ENCODE peak calls at places on chromosomes 12 and 14, in five cellular contexts. One of them, this sample, is unnamed. For H3K4me1, the result is how much of the 10 kb centered on the place peaks cover.

GRCh38 chr14:31045501-31046080 is 19.4 kb upstream of the STRN3 start:
- DNase-seq in OCI-LY7: no peak
- DNase-seq in NT2/D1: no peak
- DNase-seq in mammary epithelial cell: no peak
- DNase-seq in pancreas: no peak
- DNase-seq in this sample: no peak

GRCh38 chr14:96167224-96168148 is 37.2 kb upstream of the BDKRB2 start:
- DNase-seq in OCI-LY7: no peak
- DNase-seq in NT2/D1: peak
- DNase-seq in mammary epithelial cell: peak
- DNase-seq in pancreas: no peak
- DNase-seq in this sample: peak

GRCh38 chr12:90546511-90546910 is 408.5 kb downstream of the CCER1 start:
- DNase-seq in OCI-LY7: no peak
- DNase-seq in NT2/D1: no peak
- DNase-seq in mammary epithelial cell: no peak
- DNase-seq in pancreas: no peak
- DNase-seq in this sample: no peak

GRCh38 chr12:128820723-128821432 is 2.9 kb downstream of the SLC15A4 start:
- DNase-seq in OCI-LY7: peak
- DNase-seq in NT2/D1: no peak
- DNase-seq in mammary epithelial cell: no peak
- DNase-seq in pancreas: no peak
- DNase-seq in this sample: no peak

GRCh38 chr14:91509083-91509877 is 830 bp downstream of the PPP4R3A start:
- DNase-seq in OCI-LY7: peak
- DNase-seq in NT2/D1: no peak
- DNase-seq in mammary epithelial cell: peak
- DNase-seq in pancreas: peak
- DNase-seq in this sample: no peak

GRCh38 chr12:4118017-4118510 is 155.5 kb upstream of the CCND2 start:
- DNase-seq in OCI-LY7: peak
- DNase-seq in NT2/D1: no peak
- DNase-seq in mammary epithelial cell: peak
- DNase-seq in pancreas: no peak
- DNase-seq in this sample: peak

GRCh38 chr12:101939856-101940265 is 62.5 kb downstream of the DRAM1 start:
- DNase-seq in OCI-LY7: peak
- DNase-seq in NT2/D1: peak
- DNase-seq in mammary epithelial cell: peak
- DNase-seq in pancreas: no peak
- DNase-seq in this sample: peak

GRCh38 chr14:88554458-88555286 is at the start of gene PTPN21:
- DNase-seq in OCI-LY7: no peak
- DNase-seq in NT2/D1: no peak
- DNase-seq in mammary epithelial cell: peak
- DNase-seq in pancreas: peak
- DNase-seq in this sample: peak

GRCh38 chr12:54870048-54870447 is 15.7 kb downstream of the MUCL1 start:
- DNase-seq in OCI-LY7: no peak
- DNase-seq in NT2/D1: no peak
- DNase-seq in mammary epithelial cell: no peak
- DNase-seq in pancreas: no peak
- DNase-seq in this sample: no peak

GRCh38 chr14:104523546-104523935 is 56.0 kb upstream of the C14orf180 start:
- DNase-seq in OCI-LY7: no peak
- DNase-seq in NT2/D1: no peak
- DNase-seq in mammary epithelial cell: no peak
- DNase-seq in pancreas: no peak
- DNase-seq in this sample: no peak

GRCh38 chr14:90242444-90242843 is 13.9 kb upstream of the PSMC1 start:
- DNase-seq in OCI-LY7: no peak
- DNase-seq in NT2/D1: no peak
- DNase-seq in mammary epithelial cell: no peak
- DNase-seq in pancreas: no peak
- DNase-seq in this sample: no peak

GRCh38 chr14:89502966-89503365 is 85.9 kb upstream of the FOXN3 start:
- DNase-seq in OCI-LY7: no peak
- DNase-seq in NT2/D1: no peak
- DNase-seq in mammary epithelial cell: no peak
- DNase-seq in pancreas: no peak
- DNase-seq in this sample: no peak

GRCh38 chr12:93705237-93705636 is 28.1 kb downstream of the CRADD start:
- DNase-seq in OCI-LY7: no peak
- DNase-seq in NT2/D1: no peak
- DNase-seq in mammary epithelial cell: no peak
- DNase-seq in pancreas: no peak
- DNase-seq in this sample: no peak

GRCh38 chr14:44960146-44960545 is 1.6 kb downstream of the KLHL28 start:
- DNase-seq in OCI-LY7: peak
- DNase-seq in NT2/D1: no peak
- DNase-seq in mammary epithelial cell: peak
- DNase-seq in pancreas: no peak
- DNase-seq in this sample: no peak

GRCh38 chr12:6828671-6829531 is 694 bp downstream of the P3H3 start:
- DNase-seq in OCI-LY7: peak
- DNase-seq in NT2/D1: peak
- DNase-seq in mammary epithelial cell: no peak
- DNase-seq in pancreas: peak
- DNase-seq in this sample: peak

GRCh38 chr14:71119832-71120231 is 212.6 kb downstream of the PCNX1 start:
- DNase-seq in OCI-LY7: no peak
- DNase-seq in NT2/D1: no peak
- DNase-seq in mammary epithelial cell: no peak
- DNase-seq in pancreas: no peak
- DNase-seq in this sample: peak

GRCh38 chr12:105523164-105524057 is 192.9 kb downstream of the C12orf75 start:
- DNase-seq in OCI-LY7: no peak
- DNase-seq in NT2/D1: no peak
- DNase-seq in mammary epithelial cell: no peak
- DNase-seq in pancreas: no peak
- DNase-seq in this sample: peak

DNA sequence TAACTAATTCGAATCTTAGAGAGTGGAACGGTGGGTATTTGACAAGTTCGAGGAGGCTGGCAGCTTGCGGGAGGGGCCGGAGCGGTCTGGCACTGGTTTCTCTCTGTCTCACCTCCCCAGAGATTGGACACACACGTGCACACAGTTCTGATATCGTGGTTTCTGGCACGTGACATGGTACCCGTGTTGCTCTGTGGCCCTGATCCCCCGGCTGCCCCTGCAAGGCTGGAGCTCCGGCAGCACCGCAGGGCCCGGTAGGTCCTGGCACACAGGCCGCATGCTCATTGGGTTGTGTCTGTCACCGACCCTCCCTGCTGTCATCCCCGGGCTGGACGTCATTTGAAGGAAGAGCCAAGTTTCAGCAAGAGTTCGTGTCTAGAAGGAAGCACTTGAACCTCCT is 82.7 kb downstream of the PPP2R5C start:
- DNase-seq in OCI-LY7: peak
- DNase-seq in NT2/D1: no peak
- DNase-seq in mammary epithelial cell: no peak
- DNase-seq in pancreas: no peak
- DNase-seq in this sample: no peak
- H3K4me1 ChIP-seq in OCI-LY7: half or more
- H3K4me1 ChIP-seq in NT2/D1: under half
- H3K4me1 ChIP-seq in mammary epithelial cell: under half
- H3K4me1 ChIP-seq in pancreas: under half
- H3K4me1 ChIP-seq in this sample: under half

GRCh38 chr12:124532947-124533346 is 34.5 kb downstream of the NCOR2 start:
- DNase-seq in OCI-LY7: no peak
- DNase-seq in NT2/D1: no peak
- DNase-seq in mammary epithelial cell: no peak
- DNase-seq in pancreas: no peak
- DNase-seq in this sample: no peak

GRCh38 chr12:124533456-124533855 is 34.0 kb downstream of the NCOR2 start:
- DNase-seq in OCI-LY7: no peak
- DNase-seq in NT2/D1: no peak
- DNase-seq in mammary epithelial cell: no peak
- DNase-seq in pancreas: no peak
- DNase-seq in this sample: no peak

GRCh38 chr12:124537525-124538193 is 29.8 kb downstream of the NCOR2 start:
- DNase-seq in OCI-LY7: no peak
- DNase-seq in NT2/D1: no peak
- DNase-seq in mammary epithelial cell: no peak
- DNase-seq in pancreas: no peak
- DNase-seq in this sample: no peak

GRCh38 chr12:124536613-124537012 is 30.8 kb downstream of the NCOR2 start:
- DNase-seq in OCI-LY7: no peak
- DNase-seq in NT2/D1: no peak
- DNase-seq in mammary epithelial cell: no peak
- DNase-seq in pancreas: no peak
- DNase-seq in this sample: peak

GRCh38 chr12:124535066-124535740 is 32.2 kb downstream of the NCOR2 start:
- DNase-seq in OCI-LY7: no peak
- DNase-seq in NT2/D1: no peak
- DNase-seq in mammary epithelial cell: no peak
- DNase-seq in pancreas: no peak
- DNase-seq in this sample: no peak
- H3K4me1 ChIP-seq in OCI-LY7: under half
- H3K4me1 ChIP-seq in NT2/D1: under half
- H3K4me1 ChIP-seq in mammary epithelial cell: under half
- H3K4me1 ChIP-seq in pancreas: under half
- H3K4me1 ChIP-seq in this sample: under half

DNA sequence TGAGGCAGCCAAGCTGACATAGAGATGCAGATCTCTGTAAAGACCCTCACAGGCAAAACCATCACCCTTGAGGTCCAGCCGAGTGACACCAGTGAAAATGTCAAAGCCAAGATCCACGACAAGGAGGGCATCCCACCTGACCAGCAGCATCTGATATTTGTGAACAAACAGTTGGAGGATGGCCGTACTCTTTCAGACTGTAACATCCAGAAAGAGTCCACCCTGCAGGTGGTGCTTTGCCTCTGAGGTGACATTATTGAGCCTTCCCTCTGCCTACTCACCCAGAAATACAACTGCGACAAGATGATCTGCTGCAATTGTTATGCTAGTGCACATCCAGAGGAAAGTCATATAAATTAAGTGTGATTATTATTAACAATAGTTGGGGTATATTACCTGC is 15.1 kb upstream of the SUPT16H start:
- DNase-seq in OCI-LY7: no peak
- DNase-seq in NT2/D1: no peak
- DNase-seq in mammary epithelial cell: no peak
- DNase-seq in pancreas: no peak
- DNase-seq in this sample: no peak
- H3K4me1 ChIP-seq in OCI-LY7: under half
- H3K4me1 ChIP-seq in NT2/D1: under half
- H3K4me1 ChIP-seq in mammary epithelial cell: under half
- H3K4me1 ChIP-seq in pancreas: under half
- H3K4me1 ChIP-seq in this sample: under half

GRCh38 chr12:29891792-29892191 is 108.0 kb upstream of the TMTC1 start:
- DNase-seq in OCI-LY7: no peak
- DNase-seq in NT2/D1: no peak
- DNase-seq in mammary epithelial cell: no peak
- DNase-seq in pancreas: no peak
- DNase-seq in this sample: no peak

GRCh38 chr12:29893002-29893401 is 109.3 kb upstream of the TMTC1 start:
- DNase-seq in OCI-LY7: no peak
- DNase-seq in NT2/D1: no peak
- DNase-seq in mammary epithelial cell: no peak
- DNase-seq in pancreas: no peak
- DNase-seq in this sample: no peak

GRCh38 chr12:29883558-29883957 is 99.8 kb upstream of the TMTC1 start:
- DNase-seq in OCI-LY7: no peak
- DNase-seq in NT2/D1: no peak
- DNase-seq in mammary epithelial cell: no peak
- DNase-seq in pancreas: no peak
- DNase-seq in this sample: no peak

GRCh38 chr12:29889737-29890136 is 106.0 kb upstream of the TMTC1 start:
- DNase-seq in OCI-LY7: peak
- DNase-seq in NT2/D1: peak
- DNase-seq in mammary epithelial cell: peak
- DNase-seq in pancreas: no peak
- DNase-seq in this sample: peak

GRCh38 chr12:29888777-29889176 is 105.0 kb upstream of the TMTC1 start:
- DNase-seq in OCI-LY7: no peak
- DNase-seq in NT2/D1: no peak
- DNase-seq in mammary epithelial cell: no peak
- DNase-seq in pancreas: no peak
- DNase-seq in this sample: no peak
- H3K4me1 ChIP-seq in OCI-LY7: under half
- H3K4me1 ChIP-seq in NT2/D1: under half
- H3K4me1 ChIP-seq in mammary epithelial cell: under half
- H3K4me1 ChIP-seq in pancreas: under half
- H3K4me1 ChIP-seq in this sample: under half

GRCh38 chr14:22564463-22564862 is 24.6 kb downstream of the DAD1 start:
- DNase-seq in OCI-LY7: no peak
- DNase-seq in NT2/D1: no peak
- DNase-seq in mammary epithelial cell: no peak
- DNase-seq in pancreas: no peak
- DNase-seq in this sample: no peak
- H3K4me1 ChIP-seq in OCI-LY7: half or more
- H3K4me1 ChIP-seq in NT2/D1: under half
- H3K4me1 ChIP-seq in mammary epithelial cell: under half
- H3K4me1 ChIP-seq in pancreas: under half
- H3K4me1 ChIP-seq in this sample: under half

This sample was measured in astrocyte.